ENCODE peak calls at places on chromosomes 3 and 15, in ten cellular contexts. S is T-cell; P is Kasumi-1; W is NCI-H2029; J is HT1080; Z is T-helper 1 cell; N is ACHN; M is dorsolateral prefrontal cortex; U is breast epithelium; I is effector memory CD8-positive, alpha-beta T cell. V is an unnamed sample.

GRCh38 chr3:54999159-54999558 is 71.3 kb upstream of the LRTM1 start:
- DNase-seq in Z (no peak), N (peak; percentile 72), W (no peak), M (no peak), I (no peak), J (peak; percentile 90), P (no peak), U (no peak), S (no peak), V (peak; percentile 58)

GRCh38 chr15:80776420-80777045 is 2.6 kb upstream of the CEMIP start:
- DNase-seq in M (peak; percentile 70), Z (peak; percentile 55), P (peak; percentile 66), S (peak; percentile 39), J (peak; percentile 58), U (peak; percentile 77), N (peak; percentile 69), W (peak; percentile 25), I (peak; percentile 56), V (peak; percentile 80)

GRCh38 chr3:23320586-23321570 is 117.8 kb downstream of the UBE2E2 start:
- DNase-seq in M (no peak), P (no peak), Z (no peak), S (no peak), I (no peak), U (no peak), W (no peak), N (no peak), J (no peak), V (no peak)

GRCh38 chr15:51356147-51356546 is 14.7 kb downstream of the GLDN start:
- DNase-seq in M (no peak), I (no peak), J (no peak), Z (no peak), S (no peak), U (no peak), N (no peak), W (no peak), P (no peak), V (no peak)

GRCh38 chr3:195352895-195353488 is 82.0 kb upstream of the XXYLT1 start:
- DNase-seq in U (no peak), I (no peak), S (no peak), J (peak; percentile 69), M (no peak), W (no peak), N (peak; percentile 75), Z (no peak), P (no peak), V (peak; percentile 70)

GRCh38 chr3:194023501-194024280 is 112.3 kb upstream of the HES1 start:
- DNase-seq in P (no peak), M (no peak), I (no peak), N (no peak), U (no peak), S (no peak), W (peak; percentile 58), J (no peak), Z (no peak), V (no peak)

GRCh38 chr3:35597490-35597889 is 41.8 kb upstream of the ARPP21 start:
- DNase-seq in Z (no peak), S (no peak), I (no peak), W (no peak), M (no peak), N (no peak), P (no peak), U (no peak), J (no peak), V (no peak)

GRCh38 chr15:100189849-100190248 is 151.9 kb downstream of the ADAMTS17 start:
- DNase-seq in S (no peak), W (no peak), M (no peak), I (no peak), U (no peak), P (no peak), J (no peak), N (no peak), Z (no peak), V (peak; percentile 13)

GRCh38 chr15:60740787-60741354 is 261.9 kb upstream of the ICE2 start:
- DNase-seq in M (no peak), U (no peak), Z (no peak), N (no peak), W (no peak), I (peak; percentile 35), S (no peak), J (peak; percentile 33), P (no peak), V (peak; percentile 30)

GRCh38 chr3:126060613-126061145 is 23.2 kb downstream of the SLC41A3 start:
- DNase-seq in P (no peak), N (no peak), Z (no peak), I (no peak), W (no peak), S (no peak), M (no peak), J (no peak), U (no peak), V (no peak)

GRCh38 chr3:23710555-23710954 is 95.2 kb upstream of the UBE2E1 start:
- DNase-seq in S (no peak), W (no peak), U (no peak), N (no peak), J (no peak), M (no peak), Z (no peak), P (no peak), I (no peak), V (peak; percentile 43)

GRCh38 chr3:130950641-130951040 is 56.8 kb downstream of the ATP2C1 start:
- DNase-seq in W (no peak), Z (no peak), S (no peak), N (no peak), J (peak; percentile 26), M (no peak), P (no peak), U (no peak), I (no peak), V (peak; percentile 28)

GRCh38 chr3:142574665-142575064 is 3.9 kb downstream of the ATR start:
- DNase-seq in M (no peak), U (no peak), I (no peak), S (no peak), W (no peak), J (no peak), Z (no peak), P (no peak), N (no peak), V (no peak)

GRCh38 chr3:36501568-36502075 is 121.3 kb downstream of the STAC start:
- DNase-seq in I (no peak), W (no peak), U (no peak), M (no peak), J (no peak), S (no peak), N (no peak), Z (no peak), P (peak; percentile 21), V (no peak)

V was measured in kidney tubule cell.